ENCODE peak calls at places on chromosomes 11 and 22, in six cellular contexts. H is IMR-90, Q is adrenal gland, G is upper lobe of right lung, D is left lung, B is kidney. X is an unnamed sample.
A peak's percentile ranks its signal among the peaks of the same experiment; 100 is the strongest.

GRCh38 chr11:2769409-2769778 is 69.6 kb upstream of the KCNQ1OT1 start:
- DNase-seq in B (no peak), H (no peak), Q (peak; percentile 20), D (peak; percentile 16), G (no peak), X (no peak)

GRCh38 chr11:120563698-120564572 is 52.4 kb downstream of the GRIK4 start:
- DNase-seq in G (no peak), D (no peak), H (no peak), B (peak; percentile 82), Q (peak; percentile 68), X (no peak)

GRCh38 chr11:120306519-120307242 is 18.4 kb upstream of the TLCD5 start:
- DNase-seq in G (no peak), H (peak; percentile 91), D (no peak), B (peak; percentile 72), Q (peak; percentile 57), X (peak; percentile 86)

GRCh38 chr11:82975882-82976281 is 74.3 kb downstream of the DDIAS start:
- DNase-seq in H (no peak), B (no peak), G (no peak), Q (no peak), D (no peak), X (no peak)

GRCh38 chr11:109302591-109303334 is 119.2 kb upstream of the C11orf87 start:
- DNase-seq in B (no peak), Q (no peak), H (no peak), D (no peak), G (no peak), X (no peak)

GRCh38 chr22:30196141-30196866 is 50.3 kb downstream of the LIF start:
- DNase-seq in Q (peak; percentile 63), B (peak; percentile 92), D (peak; percentile 84), G (peak; percentile 86), H (peak; percentile 100), X (peak; percentile 100)

GRCh38 chr11:65382804-65383368 is 440 bp upstream of the SLC25A45 start:
- DNase-seq in D (no peak), H (no peak), Q (peak; percentile 94), B (peak; percentile 76), G (peak; percentile 93), X (no peak)

GRCh38 chr22:20981787-20982562 is at the start of gene LZTR1:
- DNase-seq in B (peak; percentile 95), Q (peak; percentile 78), G (peak; percentile 93), D (peak; percentile 90), H (peak; percentile 82), X (peak; percentile 40)

GRCh38 chr11:44524751-44525171 is 40.7 kb upstream of the CD82 start:
- DNase-seq in Q (no peak), D (no peak), G (no peak), H (peak; percentile 7), B (no peak), X (no peak)

GRCh38 chr22:31556627-31557203 is 60.4 kb downstream of the SFI1 start:
- DNase-seq in G (no peak), B (no peak), D (no peak), Q (no peak), H (peak; percentile 46), X (no peak)

GRCh38 chr11:67503119-67504022 is 1.8 kb downstream of the PITPNM1 start:
- DNase-seq in G (no peak), H (no peak), B (peak; percentile 79), Q (no peak), D (no peak), X (no peak)

GRCh38 chr11:83693279-83693992 is 407.3 kb upstream of the CCDC90B start:
- DNase-seq in B (no peak), Q (no peak), H (no peak), D (no peak), G (no peak), X (no peak)

GRCh38 chr11:70727021-70727420 is 328.7 kb downstream of the CTTN start:
- DNase-seq in B (no peak), D (no peak), Q (no peak), H (no peak), G (no peak), X (no peak)

GRCh38 chr11:123122852-123123251 is 60.9 kb upstream of the HSPA8 start:
- DNase-seq in H (no peak), G (no peak), D (no peak), Q (no peak), B (no peak), X (no peak)

GRCh38 chr11:110297082-110297725 is 790 bp upstream of the RDX start:
- DNase-seq in Q (no peak), D (no peak), H (peak; percentile 53), G (no peak), B (no peak), X (no peak)

GRCh38 chr22:46040471-46041465 is 63.8 kb upstream of the WNT7B start:
- DNase-seq in D (peak; percentile 26), G (peak; percentile 47), H (no peak), B (peak; percentile 64), Q (no peak), X (no peak)

GRCh38 chr11:108886608-108887007 is 221.7 kb downstream of the DDX10 start:
- DNase-seq in G (no peak), Q (no peak), D (no peak), H (peak; percentile 45), B (no peak), X (no peak)

GRCh38 chr11:87966744-87967143 is 208.5 kb downstream of the RAB38 start:
- DNase-seq in G (no peak), D (no peak), B (no peak), Q (no peak), H (no peak), X (no peak)

GRCh38 chr11:129992161-129992944 is 10.3 kb downstream of the PRDM10 start:
- DNase-seq in D (no peak), H (peak; percentile 22), B (peak; percentile 68), Q (peak; percentile 49), G (no peak), X (no peak)
- H3K27ac ChIP-seq in D (no peak overlapping the region), H (no peak overlapping the region), B (peak overlapping the region; percentile 42), Q (no peak overlapping the region), G (no peak overlapping the region), X (no peak overlapping the region)

GRCh38 chr22:23098230-23098705 is 27.9 kb downstream of the GNAZ start:
- DNase-seq in G (no peak), H (no peak), D (no peak), Q (peak; percentile 32), B (no peak), X (no peak)
- H3K27ac ChIP-seq in G (no peak overlapping the region), H (no peak overlapping the region), D (no peak overlapping the region), Q (peak overlapping the region; percentile 80), B (peak overlapping the region; percentile 42), X (no peak overlapping the region)

GRCh38 chr11:126925321-126926093 is 75.1 kb downstream of the KIRREL3 start:
- DNase-seq in D (no peak), B (no peak), G (no peak), H (peak; percentile 79), Q (peak; percentile 21), X (peak; percentile 44)
- H3K27ac ChIP-seq in D (no peak overlapping the region), B (no peak overlapping the region), G (no peak overlapping the region), H (no peak overlapping the region), Q (no peak overlapping the region), X (no peak overlapping the region)

GRCh38 chr11:118786657-118787056 is 4.3 kb downstream of the DDX6 start:
- DNase-seq in G (no peak), D (no peak), Q (no peak), B (no peak), H (no peak), X (no peak)
- H3K27ac ChIP-seq in G (no peak overlapping the region), D (peak overlapping the region; percentile 9), Q (no peak overlapping the region), B (no peak overlapping the region), H (no peak overlapping the region), X (peak overlapping the region; percentile 23)

GRCh38 chr11:75273331-75273988 is 32.9 kb downstream of the TPBGL start:
- DNase-seq in B (peak; percentile 45), G (peak; percentile 35), D (no peak), Q (no peak), H (no peak), X (no peak)

GRCh38 chr11:75272821-75273301 is 32.3 kb downstream of the TPBGL start:
- DNase-seq in H (no peak), G (peak; percentile 51), Q (no peak), B (peak; percentile 63), D (peak; percentile 24), X (no peak)

GRCh38 chr11:75270896-75271415 is 30.4 kb downstream of the TPBGL start:
- DNase-seq in B (peak; percentile 12), G (peak; percentile 18), D (peak; percentile 2), Q (no peak), H (peak; percentile 27), X (no peak)

GRCh38 chr11:75271730-75272129 is 31.2 kb downstream of the TPBGL start:
- DNase-seq in H (no peak), G (peak; percentile 28), Q (no peak), B (peak; percentile 15), D (peak; percentile 10), X (no peak)

DNA sequence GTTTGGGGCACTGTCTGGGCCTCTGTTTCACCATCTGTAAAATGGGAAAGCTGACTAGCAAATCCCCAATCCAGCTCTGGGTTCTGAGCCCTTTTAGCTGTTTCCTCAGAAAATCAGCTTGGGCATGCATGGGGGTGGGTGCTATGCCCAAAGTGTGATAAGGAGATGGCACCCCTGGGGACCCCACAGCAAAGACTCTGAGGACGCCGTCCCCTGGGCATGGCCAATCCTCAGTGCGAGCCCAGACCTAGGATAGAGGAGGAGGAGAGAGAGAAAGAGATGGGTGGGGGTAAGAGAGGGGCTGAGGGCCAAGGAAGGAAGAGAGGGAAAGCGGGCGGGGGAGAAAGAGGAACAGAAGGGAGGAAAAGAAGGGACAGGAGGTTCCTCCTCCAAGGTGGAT is 31.8 kb downstream of the TPBGL start:
- DNase-seq in Q (no peak), G (no peak), B (peak; percentile 29), H (no peak), D (peak; percentile 18), X (no peak)
- H3K27ac ChIP-seq in Q (no peak overlapping the region), G (no peak overlapping the region), B (no peak overlapping the region), H (no peak overlapping the region), D (no peak overlapping the region), X (no peak overlapping the region)

GRCh38 chr11:128630367-128631230 is 43.2 kb upstream of the ETS1 start:
- DNase-seq in H (peak; percentile 86), B (peak; percentile 94), G (peak; percentile 90), Q (peak; percentile 93), D (peak; percentile 89), X (peak; percentile 16)

GRCh38 chr11:128628343-128628673 is 41.0 kb upstream of the ETS1 start:
- DNase-seq in G (no peak), H (no peak), D (no peak), Q (no peak), B (no peak), X (no peak)

GRCh38 chr11:128628686-128629085 is 41.3 kb upstream of the ETS1 start:
- DNase-seq in D (no peak), B (no peak), G (no peak), H (no peak), Q (no peak), X (no peak)

GRCh38 chr11:128627666-128628342 is 40.4 kb upstream of the ETS1 start:
- DNase-seq in B (no peak), H (no peak), G (no peak), D (no peak), Q (no peak), X (no peak)

GRCh38 chr11:128629516-128630106 is 42.3 kb upstream of the ETS1 start:
- DNase-seq in H (peak; percentile 9), D (no peak), Q (no peak), G (no peak), B (peak; percentile 65), X (no peak)
- H3K27ac ChIP-seq in H (no peak overlapping the region), D (peak overlapping the region; percentile 6), Q (no peak overlapping the region), G (peak overlapping the region; percentile 55), B (no peak overlapping the region), X (no peak overlapping the region)

DNA sequence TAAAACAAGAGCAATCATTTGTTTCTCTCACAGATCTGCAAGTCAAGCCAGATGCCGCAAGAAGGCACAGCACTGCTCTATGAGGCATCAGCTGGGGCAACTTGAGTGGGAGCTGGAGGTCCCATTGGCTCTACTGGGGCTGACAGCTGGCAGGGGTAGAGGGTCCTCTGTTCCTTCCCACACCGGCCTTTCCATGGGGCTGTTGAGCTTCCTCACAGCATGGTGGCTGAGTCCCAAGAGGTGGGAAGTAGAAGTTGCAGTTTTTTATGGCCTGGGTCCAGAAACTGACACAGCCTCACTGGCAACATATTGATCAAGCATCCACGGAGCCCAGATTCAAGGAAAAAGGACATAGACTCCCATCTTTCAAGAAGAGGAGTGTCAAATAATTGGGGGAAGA is 34.4 kb downstream of the RPL3 start:
- DNase-seq in H (no peak), G (no peak), B (no peak), D (no peak), Q (no peak), X (no peak)
- H3K27ac ChIP-seq in H (no peak overlapping the region), G (no peak overlapping the region), B (no peak overlapping the region), D (no peak overlapping the region), Q (no peak overlapping the region), X (peak overlapping the region; percentile 2)